ENCODE peak calls at places on chromosomes 2 and 18, in six cellular contexts. O is psoas muscle, R is cardiac fibroblast, C is stomach, V is HCT116, L is brain microvascular endothelial cell. K is an unnamed sample.

GRCh38 chr2:159093496-159093895 is 125.1 kb downstream of the TANC1 start:
- DNase-seq in O (no peak), R (no peak), C (no peak), V (no peak), L (no peak), K (no peak)

GRCh38 chr2:106193491-106193976 is 567 bp downstream of the UXS1 start:
- DNase-seq in O (peak), R (no peak), C (peak), V (no peak), L (no peak), K (no peak)

GRCh38 chr2:216206821-216207220 is 97.7 kb downstream of the XRCC5 start:
- DNase-seq in O (no peak), R (no peak), C (no peak), V (no peak), L (no peak), K (no peak)

GRCh38 chr2:48519608-48520007 is 10.3 kb upstream of the STON1 start:
- DNase-seq in O (no peak), R (no peak), C (no peak), V (no peak), L (no peak), K (no peak)

GRCh38 chr2:100137318-100137717 is 5.1 kb downstream of the AFF3 start:
- DNase-seq in O (no peak), R (no peak), C (no peak), V (no peak), L (no peak), K (no peak)

GRCh38 chr2:128448331-128449225 is 129.9 kb upstream of the HS6ST1 start:
- DNase-seq in O (no peak), R (no peak), C (peak), V (no peak), L (no peak), K (no peak)

GRCh38 chr2:189580662-189581353 is at the start of gene SLC40A1:
- DNase-seq in O (peak), R (peak), C (peak), V (no peak), L (peak), K (no peak)

GRCh38 chr2:38716185-38716584 is 35.0 kb downstream of the SRSF7 start:
- DNase-seq in O (no peak), R (peak), C (no peak), V (no peak), L (peak), K (no peak)

GRCh38 chr2:135913726-135914365 is 37.6 kb upstream of the MCM6 start:
- DNase-seq in O (no peak), R (peak), C (no peak), V (peak), L (peak), K (no peak)

GRCh38 chr18:22846088-22846683 is 86.9 kb upstream of the RBBP8 start:
- DNase-seq in O (no peak), R (peak), C (no peak), V (peak), L (no peak), K (no peak)

GRCh38 chr2:8600456-8600855 is 81.4 kb upstream of the ID2 start:
- DNase-seq in O (no peak), R (no peak), C (no peak), V (no peak), L (no peak), K (no peak)

GRCh38 chr2:239054921-239055320 is 207.0 kb downstream of the TWIST2 start:
- DNase-seq in O (no peak), R (no peak), C (no peak), V (no peak), L (no peak), K (no peak)

GRCh38 chr2:67485431-67485830 is 88.3 kb downstream of the ETAA1 start:
- DNase-seq in O (no peak), R (peak), C (no peak), V (no peak), L (peak), K (no peak)

GRCh38 chr18:46466236-46467160 is 190.5 kb downstream of the LOXHD1 start:
- DNase-seq in O (no peak), R (no peak), C (no peak), V (no peak), L (no peak), K (no peak)

GRCh38 chr18:29862824-29863223 is 1179.7 kb downstream of the DSC3 start:
- DNase-seq in O (no peak), R (no peak), C (no peak), V (no peak), L (no peak), K (no peak)

GRCh38 chr18:34083910-34084309 is 140.8 kb downstream of the NOL4 start:
- DNase-seq in O (no peak), R (no peak), C (no peak), V (no peak), L (no peak), K (no peak)

GRCh38 chr2:5123597-5124196 is 568.5 kb upstream of the SOX11 start:
- DNase-seq in O (no peak), R (no peak), C (no peak), V (no peak), L (no peak), K (no peak)

GRCh38 chr2:203675086-203675485 is 31.4 kb upstream of the CD28 start:
- DNase-seq in O (no peak), R (no peak), C (no peak), V (no peak), L (no peak), K (no peak)

GRCh38 chr2:108583903-108584520 is 49.7 kb downstream of the LIMS1 start:
- DNase-seq in O (peak), R (peak), C (peak), V (no peak), L (peak), K (no peak)

GRCh38 chr18:76265375-76266225 is 229.4 kb downstream of the ZNF516 start:
- DNase-seq in O (peak), R (peak), C (no peak), V (no peak), L (no peak), K (no peak)

GRCh38 chr2:37890893-37891495 is 34.1 kb upstream of the RMDN2 start:
- DNase-seq in O (peak), R (peak), C (peak), V (peak), L (peak), K (no peak)

GRCh38 chr2:30147196-30147714 is 448 bp downstream of the YPEL5 start:
- DNase-seq in O (no peak), R (no peak), C (peak), V (no peak), L (no peak), K (no peak)

GRCh38 chr2:21396252-21396651 is 272.5 kb downstream of the TDRD15 start:
- DNase-seq in O (no peak), R (no peak), C (no peak), V (no peak), L (no peak), K (no peak)

GRCh38 chr18:13597068-13597467 is 129.3 kb downstream of the FAM210A start:
- DNase-seq in O (no peak), R (no peak), C (no peak), V (no peak), L (no peak), K (no peak)

GRCh38 chr2:224180810-224181209 is 141.7 kb upstream of the SERPINE2 start:
- DNase-seq in O (no peak), R (no peak), C (no peak), V (no peak), L (no peak), K (no peak)

GRCh38 chr2:240296611-240297552 is 138.6 kb upstream of the GPC1 start:
- DNase-seq in O (peak), R (no peak), C (peak), V (no peak), L (no peak), K (no peak)

GRCh38 chr2:45640575-45640974 is 10.9 kb upstream of the PRKCE start:
- DNase-seq in O (no peak), R (no peak), C (no peak), V (no peak), L (no peak), K (no peak)

GRCh38 chr2:148044322-148044721 is 23.4 kb downstream of the MBD5 start:
- DNase-seq in O (no peak), R (no peak), C (no peak), V (no peak), L (no peak), K (no peak)

GRCh38 chr2:63571291-63571690 is 17.0 kb downstream of the WDPCP start:
- DNase-seq in O (no peak), R (peak), C (no peak), V (no peak), L (no peak), K (no peak)

GRCh38 chr2:98087447-98088065 is 589 bp downstream of the VWA3B start:
- DNase-seq in O (no peak), R (peak), C (no peak), V (no peak), L (no peak), K (no peak)

GRCh38 chr2:12702661-12703121 is 14.0 kb upstream of the TRIB2 start:
- DNase-seq in O (no peak), R (peak), C (no peak), V (no peak), L (peak), K (no peak)

GRCh38 chr2:121489284-121489683 is 41.4 kb upstream of the RNU4ATAC start:
- DNase-seq in O (no peak), R (peak), C (peak), V (no peak), L (no peak), K (no peak)

GRCh38 chr2:106097370-106098000 is 96.6 kb downstream of the UXS1 start:
- DNase-seq in O (no peak), R (no peak), C (no peak), V (no peak), L (no peak), K (no peak)

GRCh38 chr2:151808258-151809072 is 19.8 kb downstream of the ARL5A start:
- DNase-seq in O (no peak), R (peak), C (no peak), V (no peak), L (peak), K (no peak)
- TF ChIP-seq CTCF in O (peak), R (peak), C (no peak), V (peak), L (peak), K (no peak)

GRCh38 chr18:55316615-55317184 is 271.3 kb downstream of the TCF4 start:
- DNase-seq in O (no peak), R (no peak), C (no peak), V (no peak), L (no peak), K (no peak)
- H3K4me3 ChIP-seq in O (peak), R (no peak), C (no peak), V (no peak), L (no peak), K (peak)

GRCh38 chr2:186780701-186781316 is 68.2 kb downstream of the ZSWIM2 start:
- DNase-seq in O (no peak), R (peak), C (no peak), V (peak), L (peak), K (no peak)
- TF ChIP-seq CTCF in O (no peak), R (peak), C (no peak), V (peak), L (peak), K (no peak)

DNA sequence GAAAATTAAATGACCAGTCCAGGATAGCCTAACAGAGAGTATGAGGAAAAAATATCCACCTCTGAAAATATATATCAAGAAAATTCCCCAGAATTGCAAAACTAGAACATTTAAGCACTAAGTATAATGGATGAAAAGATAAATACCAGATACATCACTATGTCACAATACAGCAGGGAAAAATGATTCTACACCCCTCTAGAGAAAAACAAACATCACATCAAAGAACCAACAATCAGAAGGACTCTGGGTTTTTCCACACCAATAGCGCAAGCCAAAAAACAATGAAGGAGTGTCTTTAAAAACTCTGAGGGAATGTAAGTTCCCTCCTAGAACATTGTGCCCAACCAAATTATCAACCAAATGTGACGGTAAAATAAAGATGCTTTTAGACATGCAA is 13.7 kb downstream of the BUB1 start:
- DNase-seq in O (no peak), R (no peak), C (no peak), V (no peak), L (no peak), K (no peak)
- H3K4me3 ChIP-seq in O (no peak), R (no peak), C (no peak), V (no peak), L (no peak), K (no peak)

GRCh38 chr2:101832114-101832513 is 134.6 kb downstream of the MAP4K4 start:
- DNase-seq in O (no peak), R (no peak), C (no peak), V (no peak), L (no peak), K (no peak)
- TF ChIP-seq CTCF in O (peak), R (no peak), C (no peak), V (peak), L (no peak), K (no peak)

GRCh38 chr2:217937446-217937845 is 65.3 kb downstream of the TNS1 start:
- DNase-seq in O (peak), R (peak), C (peak), V (no peak), L (no peak), K (no peak)
- H3K4me3 ChIP-seq in O (peak), R (peak), C (peak), V (no peak), L (no peak), K (no peak)

GRCh38 chr2:182767578-182767977 is 51.5 kb downstream of the DNAJC10 start:
- DNase-seq in O (no peak), R (peak), C (no peak), V (peak), L (peak), K (no peak)
- TF ChIP-seq CTCF in O (peak), R (peak), C (no peak), V (peak), L (peak), K (peak)

DNA sequence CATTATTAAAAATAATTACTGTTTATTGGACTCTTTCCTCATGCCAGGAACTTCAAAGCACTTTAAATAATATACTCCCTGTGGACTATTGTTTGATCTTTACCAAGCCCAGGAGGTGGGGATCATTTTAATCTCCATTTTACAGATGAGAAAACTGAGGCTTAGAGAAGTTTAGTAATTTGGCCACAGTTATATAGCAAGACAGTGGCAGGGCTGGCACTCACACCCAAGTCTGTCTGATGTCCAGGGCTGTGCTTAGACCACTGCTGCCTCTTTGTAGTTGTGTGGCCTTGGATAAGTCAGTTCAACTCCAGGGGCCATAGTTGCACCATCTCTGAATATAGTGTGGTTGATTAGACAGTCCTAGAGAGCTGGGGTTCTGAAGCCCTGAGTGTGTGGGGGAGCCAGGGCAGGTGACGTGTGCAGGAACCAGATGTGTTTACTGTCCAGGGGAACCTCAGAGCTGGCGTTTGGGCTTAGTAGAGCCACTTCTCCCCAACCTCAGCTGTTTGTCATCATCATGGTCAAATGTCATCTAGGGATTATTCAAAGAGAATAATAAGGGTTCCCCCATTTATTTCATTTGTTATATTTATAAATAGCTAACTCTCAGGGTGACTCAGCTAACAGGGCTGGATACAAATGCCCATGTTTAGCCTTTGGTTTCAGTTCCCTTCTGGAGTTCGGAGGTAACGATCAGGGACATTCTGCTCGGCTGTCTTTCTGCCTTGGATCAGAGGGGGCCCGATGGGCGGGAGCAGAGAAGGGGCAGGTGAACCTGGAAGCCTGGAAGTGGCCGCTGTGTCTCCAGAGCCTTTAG is 68.0 kb downstream of the BOLA3 start:
- DNase-seq in O (no peak), R (no peak), C (no peak), V (no peak), L (no peak), K (peak)
- H3K4me3 ChIP-seq in O (no peak), R (no peak), C (peak), V (no peak), L (no peak), K (no peak)

K was measured in GM12864.